ENCODE peak calls at places on chromosomes 5 and 9, in eight cellular contexts. X is SK-N-SH; D is right cardiac atrium; S is spleen; R is left ventricle myocardium inferior; P is CD8-positive, alpha-beta T cell; Y is lung; A is A673. C is an unnamed sample.
A peak's percentile ranks its signal among the peaks of the same experiment; 100 is the strongest.

GRCh38 chr9:129635099-129635803 is 6.7 kb downstream of the ASB6 start:
- DNase-seq in A (no peak), S (no peak), P (no peak), R (no peak), X (no peak), Y (no peak), D (no peak), C (no peak)

GRCh38 chr9:72788966-72789365 is 163.9 kb downstream of the ALDH1A1 start:
- DNase-seq in P (no peak), X (no peak), A (no peak), R (no peak), S (no peak), Y (no peak), D (no peak), C (no peak)

GRCh38 chr9:76472925-76473324 is 13.9 kb downstream of the GCNT1 start:
- DNase-seq in R (no peak), P (no peak), X (no peak), D (no peak), S (no peak), Y (no peak), A (no peak), C (no peak)

GRCh38 chr5:1011226-1011631 is 2.6 kb downstream of the NKD2 start:
- DNase-seq in P (peak; percentile 38), A (peak; percentile 34), D (peak; percentile 13), X (peak; percentile 78), Y (no peak), R (peak; percentile 22), S (peak; percentile 75), C (peak; percentile 68)

GRCh38 chr5:127290019-127290945 is at the start of gene MEGF10:
- DNase-seq in X (peak; percentile 83), Y (no peak), D (peak; percentile 29), R (no peak), P (no peak), A (peak; percentile 69), S (no peak), C (peak; percentile 74)

GRCh38 chr5:143195496-143195895 is 208.0 kb downstream of the NR3C1 start:
- DNase-seq in D (no peak), P (no peak), R (no peak), S (no peak), X (no peak), Y (no peak), A (no peak), C (no peak)

GRCh38 chr5:133285583-133286021 is 233.8 kb downstream of the HSPA4 start:
- DNase-seq in X (no peak), Y (no peak), R (peak; percentile 73), D (peak; percentile 19), S (no peak), P (no peak), A (no peak), C (no peak)

GRCh38 chr9:110650991-110651411 is 17.6 kb upstream of the MUSK start:
- DNase-seq in R (no peak), D (no peak), A (no peak), P (no peak), Y (no peak), X (no peak), S (no peak), C (no peak)

GRCh38 chr5:125012727-125013451 is 266.4 kb upstream of the ZNF608 start:
- DNase-seq in A (no peak), X (no peak), R (no peak), S (no peak), Y (no peak), P (no peak), D (peak; percentile 11), C (no peak)

GRCh38 chr5:169097374-169097831 is 203.5 kb downstream of the SLIT3 start:
- DNase-seq in Y (no peak), D (no peak), R (no peak), S (no peak), A (no peak), P (no peak), X (no peak), C (no peak)

GRCh38 chr5:169095410-169095772 is 205.5 kb downstream of the SLIT3 start:
- DNase-seq in Y (no peak), S (no peak), D (no peak), P (no peak), A (no peak), R (no peak), X (no peak), C (no peak)

GRCh38 chr5:169097897-169098296 is 203.0 kb downstream of the SLIT3 start:
- DNase-seq in S (no peak), X (no peak), P (no peak), R (no peak), Y (no peak), D (no peak), A (no peak), C (no peak)

GRCh38 chr5:169095976-169096375 is 205.0 kb downstream of the SLIT3 start:
- DNase-seq in P (no peak), X (no peak), R (no peak), D (no peak), A (no peak), S (no peak), Y (no peak), C (no peak)

DNA sequence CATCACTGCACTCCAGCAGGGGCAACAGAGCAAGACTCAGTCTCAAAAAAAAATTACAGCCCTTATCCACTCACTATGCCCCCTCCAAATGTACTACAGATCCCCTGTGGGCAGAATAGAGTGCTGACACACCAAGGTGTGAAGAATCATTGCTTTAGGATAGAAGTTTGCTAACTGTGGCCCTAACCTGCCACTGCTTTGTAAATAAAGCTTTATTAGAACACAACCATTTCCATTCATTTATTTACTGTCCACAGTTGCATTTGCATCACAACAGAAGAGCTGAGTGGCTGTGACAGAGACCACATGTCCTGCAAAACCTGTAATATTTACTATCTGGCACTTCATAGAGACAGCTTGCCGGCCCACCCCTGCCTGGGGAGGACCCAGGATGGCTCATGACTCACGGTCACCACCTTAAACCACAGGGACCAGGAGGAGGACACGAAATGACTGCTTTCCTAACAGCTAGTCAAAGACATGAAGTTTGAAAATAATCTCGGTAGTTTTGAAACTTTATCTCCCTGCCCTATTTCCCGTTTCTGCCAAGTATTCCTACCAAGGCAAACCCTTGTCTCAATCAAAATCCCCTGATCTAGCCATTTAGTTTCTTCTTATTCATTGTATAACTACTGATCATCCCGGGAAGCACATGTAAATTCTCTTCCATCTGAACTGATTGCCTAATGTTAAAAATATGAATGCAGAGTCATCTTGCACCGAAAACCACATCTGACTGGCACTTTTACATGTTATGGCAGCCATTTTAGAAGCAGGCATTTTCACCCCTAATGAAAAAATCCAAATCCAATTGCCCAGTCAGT is 206.1 kb downstream of the SLIT3 start:
- DNase-seq in D (no peak), S (no peak), P (no peak), R (no peak), A (no peak), Y (no peak), X (no peak), C (no peak)
- H3K27ac ChIP-seq in D (no peak overlapping the region), S (no peak overlapping the region), P (no peak overlapping the region), R (no peak overlapping the region), A (no peak overlapping the region), Y (no peak overlapping the region), X (no peak overlapping the region), C (no peak overlapping the region)

GRCh38 chr5:42621662-42622061 is 135.0 kb upstream of the CCDC152 start:
- DNase-seq in S (no peak), X (no peak), P (no peak), Y (no peak), D (no peak), R (no peak), A (no peak), C (no peak)

GRCh38 chr5:42628821-42629220 is 127.8 kb upstream of the CCDC152 start:
- DNase-seq in P (no peak), X (no peak), S (no peak), R (no peak), D (no peak), Y (no peak), A (no peak), C (no peak)

GRCh38 chr5:42621242-42621641 is 135.4 kb upstream of the CCDC152 start:
- DNase-seq in R (no peak), D (no peak), S (no peak), Y (no peak), P (no peak), X (no peak), A (no peak), C (no peak)

GRCh38 chr5:42626462-42626861 is 130.2 kb upstream of the CCDC152 start:
- DNase-seq in X (no peak), Y (no peak), R (no peak), A (no peak), S (no peak), P (no peak), D (no peak), C (no peak)

DNA sequence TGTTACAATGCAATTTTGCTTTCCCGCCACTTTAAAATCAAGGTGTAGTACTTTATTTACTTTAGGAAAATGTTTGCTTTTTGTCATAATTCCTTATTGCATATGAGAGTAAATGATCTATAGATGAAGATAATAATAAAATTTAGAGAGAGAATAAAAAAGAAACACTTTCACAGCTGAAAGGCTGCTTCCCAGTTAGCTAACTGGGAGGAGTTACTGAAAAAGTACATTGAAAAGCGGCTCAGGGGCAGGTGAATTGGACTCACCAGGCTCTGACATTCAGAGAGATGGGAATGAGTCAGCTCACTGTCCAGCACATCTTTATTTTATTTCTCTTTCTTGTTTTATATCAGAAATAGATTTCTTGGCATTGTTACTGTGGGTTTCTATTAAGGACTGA is 131.7 kb upstream of the CCDC152 start:
- DNase-seq in R (no peak), D (no peak), X (no peak), A (no peak), Y (no peak), S (no peak), P (no peak), C (no peak)
- H3K4me1 ChIP-seq in R (peaks cover 25% of the 10 kb centered on the region), D (peaks cover 9% of the 10 kb centered on the region), X (no peaks in the 10 kb centered on the region), A (no peaks in the 10 kb centered on the region), Y (peaks cover 19% of the 10 kb centered on the region), S (peaks cover 23% of the 10 kb centered on the region), P (no peaks in the 10 kb centered on the region), C (peaks cover 3% of the 10 kb centered on the region)

GRCh38 chr5:179805070-179805528 is 1.6 kb downstream of the MGAT4B start:
- DNase-seq in P (no peak), A (no peak), Y (no peak), X (peak; percentile 46), R (no peak), D (no peak), S (peak; percentile 77), C (no peak)

GRCh38 chr5:179804599-179804947 is 2.1 kb downstream of the MGAT4B start:
- DNase-seq in D (no peak), R (no peak), Y (no peak), P (no peak), A (no peak), S (peak; percentile 63), X (no peak), C (no peak)

GRCh38 chr5:179802950-179803562 is 3.6 kb downstream of the MGAT4B start:
- DNase-seq in P (no peak), D (no peak), Y (no peak), R (no peak), S (peak; percentile 75), A (no peak), X (no peak), C (no peak)

GRCh38 chr5:179802207-179802883 is 4.3 kb downstream of the MGAT4B start:
- DNase-seq in D (no peak), Y (no peak), R (no peak), X (no peak), A (no peak), P (no peak), S (peak; percentile 65), C (no peak)

GRCh38 chr5:179803651-179804598 is 2.7 kb downstream of the MGAT4B start:
- DNase-seq in A (no peak), S (peak; percentile 81), D (no peak), Y (no peak), P (peak; percentile 36), R (no peak), X (no peak), C (peak; percentile 49)
- H3K4me3 ChIP-seq in A (no peak overlapping the region), S (no peak overlapping the region), D (no peak overlapping the region), Y (no peak overlapping the region), P (peak overlapping the region; percentile 41), R (no peak overlapping the region), X (no peak overlapping the region), C (no peak overlapping the region)

GRCh38 chr5:137888489-137888874 is 775 bp upstream of the PKD2L2 start:
- DNase-seq in Y (no peak), D (no peak), R (no peak), X (peak; percentile 44), A (no peak), P (no peak), S (no peak), C (no peak)
- H3K27ac ChIP-seq in Y (peak overlapping the region; percentile 91), D (peak overlapping the region; percentile 65), R (peak overlapping the region; percentile 94), X (peak overlapping the region; percentile 99), A (no peak overlapping the region), P (peak overlapping the region; percentile 81), S (peak overlapping the region; percentile 92), C (peak overlapping the region; percentile 91)

C was measured in aorta.